ENCODE peak calls at places on chromosomes 2 and 18, in six cellular contexts. M is substantia nigra; C is NCI-H345; Z is fibroblast of pulmonary artery; V is retinal pigment epithelial cell; S is stimulated activated CD4-positive, alpha-beta T cell treated with anti-CD3 and anti-CD28 coated beads, TNF-alpha, amount 100 ng/mL, for 1 hour. P is an unnamed sample.
A peak's percentile ranks its signal among the peaks of the same experiment; 100 is the strongest.

GRCh38 chr18:9731380-9731779 is 23.3 kb downstream of the RAB31 start:
- DNase-seq in M (no peak), C (no peak), Z (peak; percentile 53), V (no peak), S (no peak), P (no peak)

GRCh38 chr2:152391318-152391717 is 56.3 kb downstream of the FMNL2 start:
- DNase-seq in M (no peak), C (no peak), Z (no peak), V (no peak), S (no peak), P (no peak)

GRCh38 chr2:48442610-48443360 is 87.2 kb upstream of the STON1 start:
- DNase-seq in M (no peak), C (no peak), Z (no peak), V (no peak), S (no peak), P (no peak)

GRCh38 chr18:2147424-2147823 is 423.9 kb downstream of the METTL4 start:
- DNase-seq in M (no peak), C (no peak), Z (peak; percentile 48), V (no peak), S (no peak), P (no peak)

GRCh38 chr2:120684691-120685402 is 50.8 kb upstream of the GLI2 start:
- DNase-seq in M (no peak), C (no peak), Z (peak; percentile 44), V (no peak), S (no peak), P (no peak)

GRCh38 chr2:209629622-209630021 is 142.0 kb upstream of the UNC80 start:
- DNase-seq in M (no peak), C (no peak), Z (peak; percentile 59), V (peak; percentile 70), S (no peak), P (no peak)

GRCh38 chr2:172350844-172351480 is 76.4 kb upstream of the ITGA6 start:
- DNase-seq in M (peak; percentile 77), C (no peak), Z (no peak), V (no peak), S (no peak), P (no peak)

GRCh38 chr2:149037851-149038250 is 648 bp upstream of the LYPD6B start:
- DNase-seq in M (no peak), C (peak; percentile 31), Z (no peak), V (no peak), S (no peak), P (no peak)

GRCh38 chr2:196758474-196759377 is 40.8 kb downstream of the GTF3C3 start:
- DNase-seq in M (no peak), C (peak; percentile 3), Z (peak; percentile 61), V (no peak), S (no peak), P (no peak)

GRCh38 chr2:59680863-59681262 is 872.6 kb downstream of the BCL11A start:
- DNase-seq in M (no peak), C (no peak), Z (no peak), V (no peak), S (no peak), P (no peak)

GRCh38 chr2:63755980-63756379 is 85.7 kb upstream of the UGP2 start:
- DNase-seq in M (no peak), C (no peak), Z (no peak), V (no peak), S (no peak), P (no peak)

GRCh38 chr2:62287895-62288589 is 92.1 kb downstream of the B3GNT2 start:
- DNase-seq in M (no peak), C (peak; percentile 97), Z (peak; percentile 39), V (no peak), S (no peak), P (peak; percentile 49)

GRCh38 chr2:166106431-166107015 is 21.3 kb downstream of the SCN1A start:
- DNase-seq in M (no peak), C (no peak), Z (peak; percentile 73), V (no peak), S (no peak), P (no peak)

GRCh38 chr2:239351687-239352086 is 49.1 kb downstream of the HDAC4 start:
- DNase-seq in M (no peak), C (no peak), Z (no peak), V (no peak), S (no peak), P (no peak)

GRCh38 chr2:5697554-5697953 is 5.4 kb downstream of the SOX11 start:
- DNase-seq in M (no peak), C (no peak), Z (no peak), V (no peak), S (no peak), P (no peak)

GRCh38 chr2:119372778-119373568 is 6.2 kb downstream of the DBI start:
- DNase-seq in M (no peak), C (no peak), Z (no peak), V (no peak), S (no peak), P (no peak)

GRCh38 chr2:110167326-110167955 is 37.4 kb downstream of the NPHP1 start:
- DNase-seq in M (no peak), C (no peak), Z (no peak), V (no peak), S (no peak), P (no peak)

GRCh38 chr2:72886505-72887031 is 640 bp upstream of the SPR start:
- DNase-seq in M (no peak), C (peak; percentile 40), Z (no peak), V (no peak), S (no peak), P (no peak)

GRCh38 chr2:97005353-97005752 is 19.0 kb upstream of the FAM178B start:
- DNase-seq in M (no peak), C (no peak), Z (peak; percentile 6), V (no peak), S (no peak), P (no peak)

GRCh38 chr2:199987586-199987985 is 32.2 kb downstream of the MAIP1 start:
- DNase-seq in M (no peak), C (no peak), Z (no peak), V (no peak), S (no peak), P (no peak)

GRCh38 chr2:68646303-68646702 is 2.9 kb downstream of the PROKR1 start:
- DNase-seq in M (no peak), C (peak; percentile 12), Z (peak; percentile 13), V (no peak), S (no peak), P (no peak)

GRCh38 chr2:6167592-6168138 is 475.5 kb downstream of the SOX11 start:
- DNase-seq in M (no peak), C (no peak), Z (no peak), V (no peak), S (no peak), P (no peak)

GRCh38 chr2:157158111-157158510 is 99.4 kb upstream of the GALNT5 start:
- DNase-seq in M (no peak), C (no peak), Z (peak; percentile 68), V (no peak), S (no peak), P (no peak)

GRCh38 chr2:589551-589950 is 87.7 kb downstream of the TMEM18 start:
- DNase-seq in M (no peak), C (no peak), Z (no peak), V (no peak), S (no peak), P (no peak)

GRCh38 chr2:207883002-207883780 is 113.5 kb upstream of the FZD5 start:
- DNase-seq in M (no peak), C (no peak), Z (no peak), V (no peak), S (no peak), P (no peak)

GRCh38 chr2:164840930-164841718 is 499 bp downstream of the COBLL1 start:
- DNase-seq in M (peak; percentile 23), C (peak; percentile 70), Z (peak; percentile 64), V (no peak), S (no peak), P (no peak)

GRCh38 chr2:172698041-172698863 is 37.4 kb upstream of the RAPGEF4 start:
- DNase-seq in M (no peak), C (no peak), Z (peak; percentile 61), V (peak; percentile 66), S (no peak), P (no peak)

GRCh38 chr2:63053235-63053888 is 2.7 kb downstream of the OTX1 start:
- DNase-seq in M (no peak), C (no peak), Z (no peak), V (no peak), S (no peak), P (no peak)

GRCh38 chr2:173568054-173568453 is 213.4 kb downstream of the CDCA7 start:
- DNase-seq in M (no peak), C (peak; percentile 22), Z (peak; percentile 27), V (no peak), S (no peak), P (no peak)

GRCh38 chr2:230322561-230323384 is 4.2 kb upstream of the SP140L start:
- DNase-seq in M (no peak), C (no peak), Z (no peak), V (no peak), S (no peak), P (no peak)

GRCh38 chr2:25294573-25295462 is 46.9 kb downstream of the DNMT3A start:
- DNase-seq in M (peak; percentile 81), C (peak; percentile 94), Z (peak; percentile 39), V (no peak), S (peak; percentile 47), P (peak; percentile 53)

GRCh38 chr2:96733931-96734330 is 5.9 kb downstream of the LMAN2L start:
- DNase-seq in M (no peak), C (no peak), Z (no peak), V (no peak), S (no peak), P (no peak)

GRCh38 chr2:9548506-9548905 is 7.1 kb downstream of the ADAM17 start:
- DNase-seq in M (no peak), C (no peak), Z (no peak), V (no peak), S (no peak), P (no peak)

GRCh38 chr18:22363867-22364463 is 53.8 kb downstream of the CTAGE1 start:
- DNase-seq in M (no peak), C (no peak), Z (peak; percentile 62), V (no peak), S (no peak), P (no peak)

GRCh38 chr18:63299837-63300787 is 19.5 kb downstream of the BCL2 start:
- DNase-seq in M (no peak), C (no peak), Z (no peak), V (no peak), S (no peak), P (no peak)

GRCh38 chr18:66764225-66764624 is 160.3 kb upstream of the CDH19 start:
- DNase-seq in M (no peak), C (no peak), Z (no peak), V (no peak), S (no peak), P (no peak)

GRCh38 chr2:218734190-218734975 is 23.7 kb downstream of the TTLL4 start:
- DNase-seq in M (no peak), C (no peak), Z (no peak), V (peak; percentile 78), S (no peak), P (no peak)